ENCODE peak calls at places on chromosomes 13 and 19, in eight cellular contexts. One of them, this sample, is unnamed.

GRCh38 chr13:113034451-113035208 is 65.6 kb downstream of the MCF2L start:
- DNase-seq in fibroblast of pulmonary artery: peak
- DNase-seq in effector memory CD4-positive, alpha-beta T cell: no peak
- DNase-seq in GM03348: peak
- DNase-seq in neural crest cell: peak
- DNase-seq in AML-193: no peak
- DNase-seq in non-pigmented ciliary epithelial cell: no peak
- DNase-seq in stimulated activated CD4-positive, alpha-beta T cell treated with anti-CD3 and anti-CD28 coated beads, Interleukin-1b, Interleukin-23, amount 100 ng/mL, for 24 hours: no peak
- DNase-seq in this sample: peak

GRCh38 chr13:114078501-114079451 is 53.6 kb downstream of the RASA3 start:
- DNase-seq in fibroblast of pulmonary artery: peak
- DNase-seq in effector memory CD4-positive, alpha-beta T cell: no peak
- DNase-seq in GM03348: peak
- DNase-seq in neural crest cell: no peak
- DNase-seq in AML-193: no peak
- DNase-seq in non-pigmented ciliary epithelial cell: no peak
- DNase-seq in stimulated activated CD4-positive, alpha-beta T cell treated with anti-CD3 and anti-CD28 coated beads, Interleukin-1b, Interleukin-23, amount 100 ng/mL, for 24 hours: no peak
- DNase-seq in this sample: no peak

GRCh38 chr13:112062619-112063308 is 4.2 kb upstream of the SOX1 start:
- DNase-seq in fibroblast of pulmonary artery: no peak
- DNase-seq in effector memory CD4-positive, alpha-beta T cell: no peak
- DNase-seq in GM03348: no peak
- DNase-seq in neural crest cell: peak
- DNase-seq in AML-193: no peak
- DNase-seq in non-pigmented ciliary epithelial cell: no peak
- DNase-seq in stimulated activated CD4-positive, alpha-beta T cell treated with anti-CD3 and anti-CD28 coated beads, Interleukin-1b, Interleukin-23, amount 100 ng/mL, for 24 hours: no peak
- DNase-seq in this sample: no peak

GRCh38 chr19:51107406-51108065 is 673 bp downstream of the CTU1 start:
- DNase-seq in fibroblast of pulmonary artery: peak
- DNase-seq in effector memory CD4-positive, alpha-beta T cell: no peak
- DNase-seq in GM03348: peak
- DNase-seq in neural crest cell: no peak
- DNase-seq in AML-193: no peak
- DNase-seq in non-pigmented ciliary epithelial cell: no peak
- DNase-seq in stimulated activated CD4-positive, alpha-beta T cell treated with anti-CD3 and anti-CD28 coated beads, Interleukin-1b, Interleukin-23, amount 100 ng/mL, for 24 hours: no peak
- DNase-seq in this sample: no peak

GRCh38 chr13:31944262-31945160 is 87.1 kb upstream of the FRY start:
- DNase-seq in fibroblast of pulmonary artery: no peak
- DNase-seq in effector memory CD4-positive, alpha-beta T cell: no peak
- DNase-seq in GM03348: no peak
- DNase-seq in neural crest cell: no peak
- DNase-seq in AML-193: no peak
- DNase-seq in non-pigmented ciliary epithelial cell: no peak
- DNase-seq in stimulated activated CD4-positive, alpha-beta T cell treated with anti-CD3 and anti-CD28 coated beads, Interleukin-1b, Interleukin-23, amount 100 ng/mL, for 24 hours: no peak
- DNase-seq in this sample: no peak

GRCh38 chr19:32567486-32567885 is 13.5 kb upstream of the PDCD5 start:
- DNase-seq in fibroblast of pulmonary artery: no peak
- DNase-seq in effector memory CD4-positive, alpha-beta T cell: no peak
- DNase-seq in GM03348: no peak
- DNase-seq in neural crest cell: no peak
- DNase-seq in AML-193: no peak
- DNase-seq in non-pigmented ciliary epithelial cell: no peak
- DNase-seq in stimulated activated CD4-positive, alpha-beta T cell treated with anti-CD3 and anti-CD28 coated beads, Interleukin-1b, Interleukin-23, amount 100 ng/mL, for 24 hours: no peak
- DNase-seq in this sample: no peak

GRCh38 chr13:91652389-91652788 is 254.0 kb downstream of the GPC5 start:
- DNase-seq in fibroblast of pulmonary artery: no peak
- DNase-seq in effector memory CD4-positive, alpha-beta T cell: no peak
- DNase-seq in GM03348: no peak
- DNase-seq in neural crest cell: no peak
- DNase-seq in AML-193: no peak
- DNase-seq in non-pigmented ciliary epithelial cell: no peak
- DNase-seq in stimulated activated CD4-positive, alpha-beta T cell treated with anti-CD3 and anti-CD28 coated beads, Interleukin-1b, Interleukin-23, amount 100 ng/mL, for 24 hours: no peak
- DNase-seq in this sample: no peak

GRCh38 chr13:108915095-108915633 is 285.8 kb downstream of the MYO16 start:
- DNase-seq in fibroblast of pulmonary artery: peak
- DNase-seq in effector memory CD4-positive, alpha-beta T cell: no peak
- DNase-seq in GM03348: peak
- DNase-seq in neural crest cell: no peak
- DNase-seq in AML-193: peak
- DNase-seq in non-pigmented ciliary epithelial cell: no peak
- DNase-seq in stimulated activated CD4-positive, alpha-beta T cell treated with anti-CD3 and anti-CD28 coated beads, Interleukin-1b, Interleukin-23, amount 100 ng/mL, for 24 hours: no peak
- DNase-seq in this sample: peak

GRCh38 chr13:19606152-19606551 is 27.3 kb upstream of the MPHOSPH8 start:
- DNase-seq in fibroblast of pulmonary artery: no peak
- DNase-seq in effector memory CD4-positive, alpha-beta T cell: no peak
- DNase-seq in GM03348: no peak
- DNase-seq in neural crest cell: no peak
- DNase-seq in AML-193: no peak
- DNase-seq in non-pigmented ciliary epithelial cell: no peak
- DNase-seq in stimulated activated CD4-positive, alpha-beta T cell treated with anti-CD3 and anti-CD28 coated beads, Interleukin-1b, Interleukin-23, amount 100 ng/mL, for 24 hours: no peak
- DNase-seq in this sample: no peak

GRCh38 chr19:5803752-5804515 is 933 bp upstream of the NRTN start:
- DNase-seq in fibroblast of pulmonary artery: peak
- DNase-seq in effector memory CD4-positive, alpha-beta T cell: peak
- DNase-seq in GM03348: peak
- DNase-seq in neural crest cell: peak
- DNase-seq in AML-193: peak
- DNase-seq in non-pigmented ciliary epithelial cell: no peak
- DNase-seq in stimulated activated CD4-positive, alpha-beta T cell treated with anti-CD3 and anti-CD28 coated beads, Interleukin-1b, Interleukin-23, amount 100 ng/mL, for 24 hours: peak
- DNase-seq in this sample: peak

GRCh38 chr19:55459950-55460657 is 1.3 kb downstream of the ISOC2 start:
- DNase-seq in fibroblast of pulmonary artery: peak
- DNase-seq in effector memory CD4-positive, alpha-beta T cell: no peak
- DNase-seq in GM03348: no peak
- DNase-seq in neural crest cell: no peak
- DNase-seq in AML-193: no peak
- DNase-seq in non-pigmented ciliary epithelial cell: no peak
- DNase-seq in stimulated activated CD4-positive, alpha-beta T cell treated with anti-CD3 and anti-CD28 coated beads, Interleukin-1b, Interleukin-23, amount 100 ng/mL, for 24 hours: no peak
- DNase-seq in this sample: no peak

GRCh38 chr13:97851269-97851668 is 102.2 kb upstream of the IPO5 start:
- DNase-seq in fibroblast of pulmonary artery: no peak
- DNase-seq in effector memory CD4-positive, alpha-beta T cell: no peak
- DNase-seq in GM03348: no peak
- DNase-seq in neural crest cell: no peak
- DNase-seq in AML-193: no peak
- DNase-seq in non-pigmented ciliary epithelial cell: no peak
- DNase-seq in stimulated activated CD4-positive, alpha-beta T cell treated with anti-CD3 and anti-CD28 coated beads, Interleukin-1b, Interleukin-23, amount 100 ng/mL, for 24 hours: no peak
- DNase-seq in this sample: no peak

GRCh38 chr19:51158474-51159129 is 16.5 kb downstream of the SIGLEC7 start:
- DNase-seq in fibroblast of pulmonary artery: peak
- DNase-seq in effector memory CD4-positive, alpha-beta T cell: peak
- DNase-seq in GM03348: peak
- DNase-seq in neural crest cell: peak
- DNase-seq in AML-193: peak
- DNase-seq in non-pigmented ciliary epithelial cell: no peak
- DNase-seq in stimulated activated CD4-positive, alpha-beta T cell treated with anti-CD3 and anti-CD28 coated beads, Interleukin-1b, Interleukin-23, amount 100 ng/mL, for 24 hours: peak
- DNase-seq in this sample: no peak

GRCh38 chr13:101624210-101624922 is 171.9 kb downstream of the ITGBL1 start:
- DNase-seq in fibroblast of pulmonary artery: no peak
- DNase-seq in effector memory CD4-positive, alpha-beta T cell: no peak
- DNase-seq in GM03348: no peak
- DNase-seq in neural crest cell: no peak
- DNase-seq in AML-193: peak
- DNase-seq in non-pigmented ciliary epithelial cell: no peak
- DNase-seq in stimulated activated CD4-positive, alpha-beta T cell treated with anti-CD3 and anti-CD28 coated beads, Interleukin-1b, Interleukin-23, amount 100 ng/mL, for 24 hours: no peak
- DNase-seq in this sample: no peak

GRCh38 chr13:114153485-114154080 is 21.2 kb upstream of the RASA3 start:
- DNase-seq in fibroblast of pulmonary artery: no peak
- DNase-seq in effector memory CD4-positive, alpha-beta T cell: no peak
- DNase-seq in GM03348: no peak
- DNase-seq in neural crest cell: no peak
- DNase-seq in AML-193: no peak
- DNase-seq in non-pigmented ciliary epithelial cell: no peak
- DNase-seq in stimulated activated CD4-positive, alpha-beta T cell treated with anti-CD3 and anti-CD28 coated beads, Interleukin-1b, Interleukin-23, amount 100 ng/mL, for 24 hours: no peak
- DNase-seq in this sample: no peak

GRCh38 chr13:105090244-105090643 is 1445.2 kb downstream of the EFNB2 start:
- DNase-seq in fibroblast of pulmonary artery: peak
- DNase-seq in effector memory CD4-positive, alpha-beta T cell: no peak
- DNase-seq in GM03348: no peak
- DNase-seq in neural crest cell: no peak
- DNase-seq in AML-193: no peak
- DNase-seq in non-pigmented ciliary epithelial cell: no peak
- DNase-seq in stimulated activated CD4-positive, alpha-beta T cell treated with anti-CD3 and anti-CD28 coated beads, Interleukin-1b, Interleukin-23, amount 100 ng/mL, for 24 hours: no peak
- DNase-seq in this sample: no peak

GRCh38 chr13:113397606-113398425 is 33.9 kb upstream of the GRTP1 start:
- DNase-seq in fibroblast of pulmonary artery: no peak
- DNase-seq in effector memory CD4-positive, alpha-beta T cell: no peak
- DNase-seq in GM03348: no peak
- DNase-seq in neural crest cell: no peak
- DNase-seq in AML-193: no peak
- DNase-seq in non-pigmented ciliary epithelial cell: no peak
- DNase-seq in stimulated activated CD4-positive, alpha-beta T cell treated with anti-CD3 and anti-CD28 coated beads, Interleukin-1b, Interleukin-23, amount 100 ng/mL, for 24 hours: no peak
- DNase-seq in this sample: no peak

GRCh38 chr19:35712529-35712909 is 5.3 kb upstream of the KMT2B start:
- DNase-seq in fibroblast of pulmonary artery: no peak
- DNase-seq in effector memory CD4-positive, alpha-beta T cell: no peak
- DNase-seq in GM03348: no peak
- DNase-seq in neural crest cell: no peak
- DNase-seq in AML-193: no peak
- DNase-seq in non-pigmented ciliary epithelial cell: no peak
- DNase-seq in stimulated activated CD4-positive, alpha-beta T cell treated with anti-CD3 and anti-CD28 coated beads, Interleukin-1b, Interleukin-23, amount 100 ng/mL, for 24 hours: peak
- DNase-seq in this sample: no peak

GRCh38 chr13:56166864-56167263 is 973.9 kb upstream of the PRR20A start:
- DNase-seq in fibroblast of pulmonary artery: no peak
- DNase-seq in effector memory CD4-positive, alpha-beta T cell: no peak
- DNase-seq in GM03348: no peak
- DNase-seq in neural crest cell: no peak
- DNase-seq in AML-193: no peak
- DNase-seq in non-pigmented ciliary epithelial cell: no peak
- DNase-seq in stimulated activated CD4-positive, alpha-beta T cell treated with anti-CD3 and anti-CD28 coated beads, Interleukin-1b, Interleukin-23, amount 100 ng/mL, for 24 hours: no peak
- DNase-seq in this sample: no peak

GRCh38 chr13:42970824-42971669 is 21.0 kb downstream of the EPSTI1 start:
- DNase-seq in fibroblast of pulmonary artery: peak
- DNase-seq in effector memory CD4-positive, alpha-beta T cell: no peak
- DNase-seq in GM03348: peak
- DNase-seq in neural crest cell: peak
- DNase-seq in AML-193: peak
- DNase-seq in non-pigmented ciliary epithelial cell: no peak
- DNase-seq in stimulated activated CD4-positive, alpha-beta T cell treated with anti-CD3 and anti-CD28 coated beads, Interleukin-1b, Interleukin-23, amount 100 ng/mL, for 24 hours: peak
- DNase-seq in this sample: no peak

GRCh38 chr19:2283835-2284507 is 2.0 kb upstream of the PEAK3 start:
- DNase-seq in fibroblast of pulmonary artery: no peak
- DNase-seq in effector memory CD4-positive, alpha-beta T cell: no peak
- DNase-seq in GM03348: no peak
- DNase-seq in neural crest cell: no peak
- DNase-seq in AML-193: no peak
- DNase-seq in non-pigmented ciliary epithelial cell: no peak
- DNase-seq in stimulated activated CD4-positive, alpha-beta T cell treated with anti-CD3 and anti-CD28 coated beads, Interleukin-1b, Interleukin-23, amount 100 ng/mL, for 24 hours: no peak
- DNase-seq in this sample: no peak

GRCh38 chr19:19670070-19670551 is 1.5 kb downstream of the ZNF101 start:
- DNase-seq in fibroblast of pulmonary artery: no peak
- DNase-seq in effector memory CD4-positive, alpha-beta T cell: no peak
- DNase-seq in GM03348: peak
- DNase-seq in neural crest cell: no peak
- DNase-seq in AML-193: no peak
- DNase-seq in non-pigmented ciliary epithelial cell: no peak
- DNase-seq in stimulated activated CD4-positive, alpha-beta T cell treated with anti-CD3 and anti-CD28 coated beads, Interleukin-1b, Interleukin-23, amount 100 ng/mL, for 24 hours: no peak
- DNase-seq in this sample: no peak

GRCh38 chr13:91078093-91078679 is 269.3 kb upstream of the MIR17HG start:
- DNase-seq in fibroblast of pulmonary artery: peak
- DNase-seq in effector memory CD4-positive, alpha-beta T cell: no peak
- DNase-seq in GM03348: no peak
- DNase-seq in neural crest cell: no peak
- DNase-seq in AML-193: peak
- DNase-seq in non-pigmented ciliary epithelial cell: no peak
- DNase-seq in stimulated activated CD4-positive, alpha-beta T cell treated with anti-CD3 and anti-CD28 coated beads, Interleukin-1b, Interleukin-23, amount 100 ng/mL, for 24 hours: no peak
- DNase-seq in this sample: no peak

GRCh38 chr13:113474179-113474578 is 16.3 kb downstream of the DCUN1D2 start:
- DNase-seq in fibroblast of pulmonary artery: peak
- DNase-seq in effector memory CD4-positive, alpha-beta T cell: no peak
- DNase-seq in GM03348: no peak
- DNase-seq in neural crest cell: no peak
- DNase-seq in AML-193: peak
- DNase-seq in non-pigmented ciliary epithelial cell: no peak
- DNase-seq in stimulated activated CD4-positive, alpha-beta T cell treated with anti-CD3 and anti-CD28 coated beads, Interleukin-1b, Interleukin-23, amount 100 ng/mL, for 24 hours: no peak
- DNase-seq in this sample: no peak

This sample was measured in AG04450.